ENCODE peak calls at places on chromosome 4, in five cellular contexts. L, G, Q, P and H are unnamed samples.

GRCh38 chr4:78644744-78645330 is 93.3 kb downstream of the ANXA3 start:
- DNase-seq in L (peak; percentile 70), G (peak; percentile 51), Q (no peak), P (peak; percentile 68), H (peak; percentile 73)

GRCh38 chr4:177728361-177729152 is 286.3 kb upstream of the AGA start:
- DNase-seq in L (no peak), G (peak; percentile 2), Q (no peak), P (no peak), H (peak; percentile 2)

GRCh38 chr4:8528713-8529112 is 51.5 kb upstream of the GPR78 start:
- DNase-seq in L (no peak), G (no peak), Q (no peak), P (no peak), H (no peak)

GRCh38 chr4:138938371-138938699 is 77.2 kb upstream of the NOCT start:
- DNase-seq in L (peak; percentile 31), G (peak; percentile 27), Q (no peak), P (peak; percentile 11), H (peak; percentile 71)

GRCh38 chr4:57282556-57283310 is 172.5 kb upstream of the IGFBP7 start:
- DNase-seq in L (no peak), G (no peak), Q (no peak), P (no peak), H (no peak)

GRCh38 chr4:175427751-175428150 is 384.3 kb downstream of the GPM6A start:
- DNase-seq in L (no peak), G (no peak), Q (no peak), P (no peak), H (no peak)

GRCh38 chr4:25783943-25784342 is 78.8 kb downstream of the SEL1L3 start:
- DNase-seq in L (no peak), G (no peak), Q (no peak), P (no peak), H (no peak)

GRCh38 chr4:158850800-158851644 is 82.2 kb downstream of the FNIP2 start:
- DNase-seq in L (peak; percentile 24), G (no peak), Q (no peak), P (no peak), H (peak; percentile 48)

GRCh38 chr4:103400405-103400804 is 202.3 kb upstream of the CENPE start:
- DNase-seq in L (no peak), G (peak; percentile 38), Q (peak; percentile 12), P (no peak), H (no peak)

GRCh38 chr4:183364025-183364424 is 41.8 kb upstream of the CLDN24 start:
- DNase-seq in L (no peak), G (no peak), Q (no peak), P (no peak), H (peak; percentile 42)

GRCh38 chr4:111854494-111855087 is 290.7 kb upstream of the FAM241A start:
- DNase-seq in L (peak; percentile 8), G (peak; percentile 10), Q (no peak), P (peak; percentile 1), H (peak; percentile 57)
- TF ChIP-seq JUNB in L (no peak), G (no peak), Q (no peak), P (no peak), H (no peak)

DNA sequence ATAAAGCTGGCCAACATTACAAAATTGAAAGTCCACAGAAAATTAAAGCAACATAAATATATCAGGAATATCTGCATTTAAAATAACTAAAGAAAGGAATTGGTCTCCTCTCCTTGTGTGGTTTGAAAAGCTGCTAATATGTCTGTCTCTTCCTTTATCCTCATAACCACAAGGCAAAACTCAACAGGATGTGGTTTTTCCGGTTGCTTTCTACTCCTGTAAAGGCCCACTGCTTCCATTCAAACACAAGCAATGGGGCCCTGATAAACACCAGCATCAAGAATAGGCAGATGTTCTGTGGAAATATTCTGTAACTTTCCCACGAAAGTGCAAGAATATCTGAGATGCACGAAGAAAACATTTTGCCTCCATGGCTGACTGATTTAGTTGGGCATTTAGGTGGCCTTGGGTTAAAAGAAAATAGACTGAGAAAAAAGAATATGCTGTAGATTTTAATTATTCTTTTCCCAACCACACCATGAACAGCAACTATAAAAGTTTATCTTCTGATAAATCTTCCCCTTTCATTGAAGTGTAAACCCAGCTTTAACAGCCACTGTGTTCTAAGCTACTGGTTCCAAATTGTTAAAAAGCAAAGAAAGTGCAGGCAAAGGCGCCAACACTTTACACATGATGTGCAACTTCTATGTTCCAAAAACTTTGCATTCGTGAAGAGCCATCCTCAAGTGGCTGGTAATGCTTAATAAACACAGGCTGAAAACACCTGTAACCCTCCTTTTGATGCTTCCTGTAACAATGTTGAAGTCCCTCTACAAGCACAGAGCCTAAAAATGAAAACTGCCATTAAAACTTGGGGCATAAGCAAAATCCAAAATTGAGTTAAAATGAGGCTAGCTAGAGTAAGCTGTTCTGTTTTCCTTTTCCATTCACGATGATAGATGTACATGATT is 50.5 kb upstream of the NDST3 start:
- DNase-seq in L (no peak), G (no peak), Q (no peak), P (no peak), H (no peak)
- TF ChIP-seq REST in L (no peak), G (no peak), Q (no peak), P (no peak), H (no peak)

GRCh38 chr4:153792007-153792892 is 3.4 kb upstream of the SFRP2 start:
- DNase-seq in L (peak; percentile 30), G (no peak), Q (no peak), P (no peak), H (peak; percentile 96)
- H3K4me3 ChIP-seq in L (no peak overlapping the region), G (no peak overlapping the region), Q (no peak overlapping the region), P (no peak overlapping the region), H (peak overlapping the region; percentile 89)

DNA sequence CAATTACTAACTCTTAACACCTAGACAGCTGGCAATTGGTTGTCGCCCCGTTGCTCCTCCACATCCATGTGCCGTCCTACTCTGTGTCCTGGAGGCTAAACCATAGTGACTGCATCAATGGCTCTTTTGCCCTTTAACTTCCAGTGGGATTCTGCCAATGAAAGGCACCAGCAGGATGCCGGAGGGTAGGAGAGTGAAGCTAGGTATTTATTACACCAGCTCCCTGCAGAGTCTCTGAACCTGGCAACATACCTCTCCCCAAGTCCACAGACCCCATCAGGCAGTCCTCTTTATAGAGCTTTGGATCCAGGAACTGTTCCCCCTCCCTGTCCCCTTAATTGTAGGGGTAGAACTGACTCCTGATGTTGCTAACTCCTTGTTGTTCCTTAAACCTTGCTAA is 426.8 kb downstream of the HNRNPD start:
- DNase-seq in L (no peak), G (no peak), Q (no peak), P (no peak), H (peak; percentile 24)
- TF ChIP-seq JUNB in L (no peak), G (no peak), Q (no peak), P (no peak), H (no peak)

GRCh38 chr4:173584506-173584905 is 54.5 kb upstream of the HAND2 start:
- DNase-seq in L (peak; percentile 76), G (no peak), Q (no peak), P (no peak), H (no peak)
- TF ChIP-seq REST in L (no peak), G (no peak), Q (no peak), P (no peak), H (no peak)

DNA sequence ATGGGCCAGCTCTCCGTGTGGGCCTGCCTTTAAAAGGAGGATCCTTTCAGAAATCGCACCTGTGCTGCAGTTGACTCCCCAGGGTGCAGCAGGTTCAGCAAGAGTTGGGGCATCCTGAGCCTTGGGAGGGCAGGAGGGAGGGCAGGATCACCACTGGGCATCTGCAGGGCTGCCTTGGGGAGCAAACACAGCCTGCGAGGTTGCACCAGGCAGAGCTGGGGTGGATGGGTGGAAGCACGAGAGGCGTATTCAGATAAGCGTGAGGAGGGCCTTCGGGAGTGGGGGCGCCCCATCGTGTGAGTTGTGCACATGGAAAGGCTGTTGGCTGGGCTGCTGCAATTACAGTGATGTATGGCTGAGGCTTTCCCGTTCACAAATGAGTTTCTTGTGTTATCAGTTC is 55.6 kb downstream of the PSAPL1 start:
- DNase-seq in L (no peak), G (no peak), Q (no peak), P (no peak), H (no peak)
- H3K4me3 ChIP-seq in L (no peak overlapping the region), G (no peak overlapping the region), Q (no peak overlapping the region), P (no peak overlapping the region), H (no peak overlapping the region)